ENCODE peak calls at places on chromosome 20, in four cellular contexts. One of them, this sample, is unnamed.

GRCh38 chr20:58553166-58553696 is 38.0 kb upstream of the APCDD1L start:
- DNase-seq in left ventricle myocardium inferior: no peak
- DNase-seq in lung: no peak
- DNase-seq in RWPE1: no peak
- DNase-seq in this sample: no peak

GRCh38 chr20:63475209-63475608 is 2.8 kb upstream of the KCNQ2 start:
- DNase-seq in left ventricle myocardium inferior: no peak
- DNase-seq in RWPE1: peak
- DNase-seq in lung: no peak
- DNase-seq in this sample: no peak

GRCh38 chr20:39661833-39662232 is 699.7 kb downstream of the DHX35 start:
- DNase-seq in RWPE1: no peak
- DNase-seq in left ventricle myocardium inferior: no peak
- DNase-seq in lung: no peak
- DNase-seq in this sample: peak

GRCh38 chr20:63314566-63315239 is 21.7 kb downstream of the COL20A1 start:
- DNase-seq in lung: no peak
- DNase-seq in left ventricle myocardium inferior: no peak
- DNase-seq in RWPE1: no peak
- DNase-seq in this sample: no peak

GRCh38 chr20:46400253-46400652 is 6.2 kb downstream of the ELMO2 start:
- DNase-seq in RWPE1: no peak
- DNase-seq in lung: no peak
- DNase-seq in left ventricle myocardium inferior: no peak
- DNase-seq in this sample: no peak

GRCh38 chr20:1154224-1154623 is 30.6 kb downstream of the TMEM74B start:
- DNase-seq in RWPE1: no peak
- DNase-seq in lung: no peak
- DNase-seq in left ventricle myocardium inferior: no peak
- DNase-seq in this sample: no peak

GRCh38 chr20:48620112-48620485 is 207.7 kb downstream of the PREX1 start:
- DNase-seq in lung: no peak
- DNase-seq in RWPE1: no peak
- DNase-seq in left ventricle myocardium inferior: no peak
- DNase-seq in this sample: no peak

GRCh38 chr20:46588532-46589509 is 38.4 kb upstream of the OCSTAMP start:
- DNase-seq in lung: no peak
- DNase-seq in left ventricle myocardium inferior: no peak
- DNase-seq in RWPE1: no peak
- DNase-seq in this sample: no peak

GRCh38 chr20:20423117-20423516 is 55.2 kb downstream of the INSM1 start:
- DNase-seq in lung: no peak
- DNase-seq in left ventricle myocardium inferior: no peak
- DNase-seq in RWPE1: no peak
- DNase-seq in this sample: no peak

GRCh38 chr20:46568570-46569129 is 18.2 kb upstream of the OCSTAMP start:
- DNase-seq in lung: peak
- DNase-seq in left ventricle myocardium inferior: peak
- DNase-seq in RWPE1: no peak
- DNase-seq in this sample: no peak

GRCh38 chr20:38156280-38156679 is 8.8 kb downstream of the TGM2 start:
- DNase-seq in lung: no peak
- DNase-seq in RWPE1: no peak
- DNase-seq in left ventricle myocardium inferior: no peak
- DNase-seq in this sample: no peak

GRCh38 chr20:44650777-44651493 is 564 bp downstream of the ADA start:
- DNase-seq in lung: no peak
- DNase-seq in left ventricle myocardium inferior: peak
- DNase-seq in RWPE1: no peak
- DNase-seq in this sample: no peak

GRCh38 chr20:5886788-5887187 is 63.5 kb downstream of the TRMT6 start:
- DNase-seq in RWPE1: no peak
- DNase-seq in left ventricle myocardium inferior: peak
- DNase-seq in lung: no peak
- DNase-seq in this sample: no peak

GRCh38 chr20:47362361-47363219 is 6.1 kb upstream of the ZMYND8 start:
- DNase-seq in lung: no peak
- DNase-seq in RWPE1: no peak
- DNase-seq in left ventricle myocardium inferior: no peak
- DNase-seq in this sample: no peak

GRCh38 chr20:19254086-19254821 is 41.8 kb downstream of the SLC24A3 start:
- DNase-seq in left ventricle myocardium inferior: no peak
- DNase-seq in RWPE1: no peak
- DNase-seq in lung: no peak
- DNase-seq in this sample: peak

GRCh38 chr20:49658508-49658907 is 55.2 kb downstream of the B4GALT5 start:
- DNase-seq in lung: no peak
- DNase-seq in RWPE1: no peak
- DNase-seq in left ventricle myocardium inferior: no peak
- DNase-seq in this sample: no peak

GRCh38 chr20:60036346-60037119 is 78.3 kb downstream of the CDH26 start:
- DNase-seq in RWPE1: no peak
- DNase-seq in lung: no peak
- DNase-seq in left ventricle myocardium inferior: no peak
- DNase-seq in this sample: no peak

GRCh38 chr20:64108731-64109389 is 1.5 kb upstream of the NPBWR2 start:
- DNase-seq in RWPE1: no peak
- DNase-seq in lung: no peak
- DNase-seq in left ventricle myocardium inferior: peak
- DNase-seq in this sample: no peak

GRCh38 chr20:19701449-19701848 is 56.6 kb upstream of the RIN2 start:
- DNase-seq in left ventricle myocardium inferior: no peak
- DNase-seq in lung: no peak
- DNase-seq in RWPE1: no peak
- DNase-seq in this sample: no peak

GRCh38 chr20:59598625-59599310 is 5.6 kb upstream of the PHACTR3 start:
- DNase-seq in RWPE1: peak
- DNase-seq in left ventricle myocardium inferior: peak
- DNase-seq in lung: no peak
- DNase-seq in this sample: no peak

GRCh38 chr20:53707341-53708102 is 113.9 kb upstream of the ZNF217 start:
- DNase-seq in RWPE1: no peak
- DNase-seq in lung: no peak
- DNase-seq in left ventricle myocardium inferior: no peak
- DNase-seq in this sample: no peak

GRCh38 chr20:61599061-61599930 is 347.2 kb downstream of the CDH4 start:
- DNase-seq in left ventricle myocardium inferior: no peak
- DNase-seq in RWPE1: no peak
- DNase-seq in lung: no peak
- DNase-seq in this sample: no peak

GRCh38 chr20:47558699-47559098 is 57.0 kb downstream of the NCOA3 start:
- DNase-seq in RWPE1: no peak
- DNase-seq in left ventricle myocardium inferior: no peak
- DNase-seq in lung: no peak
- DNase-seq in this sample: no peak

GRCh38 chr20:53974785-53975555 is 95.4 kb downstream of the BCAS1 start:
- DNase-seq in RWPE1: no peak
- DNase-seq in left ventricle myocardium inferior: no peak
- DNase-seq in lung: no peak
- DNase-seq in this sample: no peak

GRCh38 chr20:61589055-61589385 is 337.0 kb downstream of the CDH4 start:
- DNase-seq in lung: no peak
- DNase-seq in left ventricle myocardium inferior: no peak
- DNase-seq in RWPE1: peak
- DNase-seq in this sample: peak

GRCh38 chr20:48932375-48932941 is 10.9 kb downstream of the ARFGEF2 start:
- DNase-seq in left ventricle myocardium inferior: no peak
- DNase-seq in RWPE1: no peak
- DNase-seq in lung: no peak
- DNase-seq in this sample: no peak

GRCh38 chr20:9147553-9148024 is 78.7 kb downstream of the PLCB4 start:
- DNase-seq in RWPE1: no peak
- DNase-seq in left ventricle myocardium inferior: no peak
- DNase-seq in lung: no peak
- DNase-seq in this sample: peak

GRCh38 chr20:60261323-60261722 is 303.1 kb downstream of the CDH26 start:
- DNase-seq in RWPE1: no peak
- DNase-seq in lung: no peak
- DNase-seq in left ventricle myocardium inferior: no peak
- DNase-seq in this sample: no peak

GRCh38 chr20:59043698-59044097 is 1.1 kb upstream of the PRELID3B start:
- DNase-seq in lung: no peak
- DNase-seq in left ventricle myocardium inferior: no peak
- DNase-seq in RWPE1: no peak
- DNase-seq in this sample: peak

GRCh38 chr20:62640870-62641748 is 1.2 kb upstream of the SLCO4A1 start:
- DNase-seq in RWPE1: no peak
- DNase-seq in lung: no peak
- DNase-seq in left ventricle myocardium inferior: no peak
- DNase-seq in this sample: no peak

GRCh38 chr20:10131612-10132345 is 86.9 kb upstream of the SNAP25 start:
- DNase-seq in lung: no peak
- DNase-seq in RWPE1: no peak
- DNase-seq in left ventricle myocardium inferior: peak
- DNase-seq in this sample: no peak

GRCh38 chr20:29741894-29742698 is 1515.4 kb upstream of the DEFB115 start:
- DNase-seq in RWPE1: no peak
- DNase-seq in lung: no peak
- DNase-seq in left ventricle myocardium inferior: no peak
- DNase-seq in this sample: no peak

GRCh38 chr20:7744411-7744810 is 195.8 kb downstream of the HAO1 start:
- DNase-seq in RWPE1: peak
- DNase-seq in left ventricle myocardium inferior: no peak
- DNase-seq in lung: no peak
- DNase-seq in this sample: peak

GRCh38 chr20:48698507-48699267 is 129.1 kb downstream of the PREX1 start:
- DNase-seq in left ventricle myocardium inferior: no peak
- DNase-seq in RWPE1: no peak
- DNase-seq in lung: no peak
- DNase-seq in this sample: no peak

GRCh38 chr20:63664861-63665594 is 6.9 kb downstream of the RTEL1 start:
- DNase-seq in left ventricle myocardium inferior: no peak
- DNase-seq in lung: no peak
- DNase-seq in RWPE1: no peak
- DNase-seq in this sample: peak

GRCh38 chr20:60050193-60050960 is 92.2 kb downstream of the CDH26 start:
- DNase-seq in RWPE1: peak
- DNase-seq in lung: no peak
- DNase-seq in left ventricle myocardium inferior: no peak
- DNase-seq in this sample: peak

GRCh38 chr20:62563561-62563960 is 78.7 kb upstream of the SLCO4A1 start:
- DNase-seq in RWPE1: no peak
- DNase-seq in left ventricle myocardium inferior: no peak
- DNase-seq in lung: no peak
- DNase-seq in this sample: no peak

GRCh38 chr20:15654208-15654649 is 919.0 kb downstream of the KIF16B start:
- DNase-seq in lung: peak
- DNase-seq in RWPE1: peak
- DNase-seq in left ventricle myocardium inferior: no peak
- DNase-seq in this sample: no peak

GRCh38 chr20:43839793-43840199 is 74.9 kb upstream of the TOX2 start:
- DNase-seq in RWPE1: no peak
- DNase-seq in left ventricle myocardium inferior: no peak
- DNase-seq in lung: no peak
- DNase-seq in this sample: no peak

GRCh38 chr20:44884907-44885391 is 556 bp upstream of the YWHAB start:
- DNase-seq in RWPE1: no peak
- DNase-seq in lung: no peak
- DNase-seq in left ventricle myocardium inferior: no peak
- DNase-seq in this sample: no peak

DNA sequence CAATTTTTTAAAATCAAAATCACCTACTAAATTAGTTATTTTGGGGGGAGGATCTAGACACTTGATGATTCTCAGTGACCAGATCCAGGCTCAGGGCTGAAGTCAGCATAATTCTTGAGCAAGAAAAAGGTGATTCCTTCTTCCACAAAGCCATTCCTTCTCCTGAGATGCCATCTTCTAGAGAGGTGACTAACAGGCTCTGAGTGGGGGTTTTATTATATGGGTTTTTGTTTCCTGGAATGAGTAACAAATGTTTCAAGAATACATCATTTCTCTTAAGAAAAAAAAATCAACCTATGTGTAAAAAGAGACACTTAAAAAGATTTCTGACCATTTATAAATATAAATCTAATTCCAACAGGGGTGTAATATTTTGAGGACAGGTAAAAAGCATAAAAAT is 154.3 kb downstream of the NFATC2 start:
- DNase-seq in RWPE1: peak
- DNase-seq in left ventricle myocardium inferior: no peak
- DNase-seq in lung: no peak
- DNase-seq in this sample: peak
- H3K27ac ChIP-seq in RWPE1: no peak
- H3K27ac ChIP-seq in left ventricle myocardium inferior: peak
- H3K27ac ChIP-seq in lung: no peak
- H3K27ac ChIP-seq in this sample: peak

GRCh38 chr20:25083773-25084615 is 2.1 kb upstream of the VSX1 start:
- DNase-seq in left ventricle myocardium inferior: no peak
- DNase-seq in RWPE1: no peak
- DNase-seq in lung: no peak
- DNase-seq in this sample: peak
- TF ChIP-seq CTCF in left ventricle myocardium inferior: peak
- TF ChIP-seq CTCF in RWPE1: no peak
- TF ChIP-seq CTCF in lung: no peak
- TF ChIP-seq CTCF in this sample: no peak

GRCh38 chr20:13009682-13010406 is 1.1 kb downstream of the SPTLC3 start:
- DNase-seq in left ventricle myocardium inferior: no peak
- DNase-seq in RWPE1: peak
- DNase-seq in lung: peak
- DNase-seq in this sample: peak
- H3K27ac ChIP-seq in left ventricle myocardium inferior: peak
- H3K27ac ChIP-seq in RWPE1: peak
- H3K27ac ChIP-seq in lung: peak
- H3K27ac ChIP-seq in this sample: no peak

DNA sequence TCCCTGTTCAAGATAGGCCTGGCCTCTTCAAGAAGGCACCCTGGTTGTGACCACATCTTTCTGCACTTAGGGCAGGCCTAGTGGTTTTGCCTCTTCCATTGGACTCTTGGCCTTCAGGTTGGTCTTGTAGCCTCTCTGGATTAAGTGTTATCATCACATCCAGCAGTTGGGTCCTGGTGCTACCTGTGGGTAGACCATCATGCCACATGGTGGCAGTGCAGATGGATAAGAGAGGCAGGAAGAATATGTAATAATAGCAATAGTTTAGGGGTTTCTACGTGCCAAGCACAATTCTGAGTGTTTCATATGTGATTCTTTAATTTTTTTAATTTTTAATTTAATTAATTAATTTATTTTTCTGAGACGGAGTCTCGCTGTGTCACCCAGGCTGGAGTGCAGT is 28.5 kb upstream of the SNRPB2 start:
- DNase-seq in lung: no peak
- DNase-seq in RWPE1: no peak
- DNase-seq in left ventricle myocardium inferior: no peak
- DNase-seq in this sample: no peak
- TF ChIP-seq CTCF in lung: no peak
- TF ChIP-seq CTCF in RWPE1: no peak
- TF ChIP-seq CTCF in left ventricle myocardium inferior: peak
- TF ChIP-seq CTCF in this sample: peak

GRCh38 chr20:2178328-2179232 is 77.0 kb downstream of the STK35 start:
- DNase-seq in left ventricle myocardium inferior: no peak
- DNase-seq in RWPE1: no peak
- DNase-seq in lung: no peak
- DNase-seq in this sample: no peak
- H3K27ac ChIP-seq in left ventricle myocardium inferior: no peak
- H3K27ac ChIP-seq in RWPE1: no peak
- H3K27ac ChIP-seq in lung: no peak
- H3K27ac ChIP-seq in this sample: no peak

GRCh38 chr20:31738729-31739549 is at the start of gene TPX2:
- DNase-seq in left ventricle myocardium inferior: peak
- DNase-seq in RWPE1: peak
- DNase-seq in lung: peak
- DNase-seq in this sample: peak
- TF ChIP-seq CTCF in left ventricle myocardium inferior: peak
- TF ChIP-seq CTCF in RWPE1: no peak
- TF ChIP-seq CTCF in lung: no peak
- TF ChIP-seq CTCF in this sample: peak

This sample was measured in foreskin keratinocyte.